ENCODE peak calls at places on chromosomes 5 and 9, in six cellular contexts. G is activated CD8-positive, alpha-beta memory T cell treated with anti-CD3 and anti-CD28 coated beads, Interleukin-2, amount 10 ng/mL, durations not matched to agents 7 days and 5 days; K is NCI-H2081; S is activated naive CD4-positive, alpha-beta T cell; R is naive thymus-derived CD4-positive, alpha-beta T cell; L is activated naive CD8-positive, alpha-beta T cell treated with anti-CD3 and anti-CD28 coated beads, Interleukin-2, amount 50 U/mL, for 24 hours. F is an unnamed sample.

GRCh38 chr9:27053369-27054057 is 48.0 kb upstream of the LRRC19 start:
- DNase-seq in K (no peak), L (no peak), G (no peak), R (no peak), S (no peak), F (no peak)

GRCh38 chr9:37290366-37290765 is 132.1 kb upstream of the GRHPR start:
- DNase-seq in L (no peak), G (no peak), R (no peak), S (no peak), K (no peak), F (no peak)

GRCh38 chr5:92508271-92508670 is 1072.7 kb downstream of the NR2F1-AS1 start:
- DNase-seq in G (no peak), K (no peak), S (no peak), R (no peak), L (no peak), F (no peak)

GRCh38 chr9:89154218-89154617 is 24.4 kb downstream of the SHC3 start:
- DNase-seq in R (no peak), G (no peak), S (no peak), L (peak; percentile 33), K (no peak), F (no peak)

GRCh38 chr5:73170522-73170921 is 2.5 kb upstream of the TMEM174 start:
- DNase-seq in S (no peak), R (no peak), L (peak; percentile 12), K (no peak), G (no peak), F (peak; percentile 73)

GRCh38 chr5:10702040-10702629 is 58.9 kb downstream of the DAP start:
- DNase-seq in S (no peak), K (no peak), G (no peak), L (no peak), R (no peak), F (no peak)

GRCh38 chr9:131837316-131837715 is 97.4 kb upstream of the RAPGEF1 start:
- DNase-seq in S (no peak), G (no peak), L (no peak), R (no peak), K (peak; percentile 4), F (peak; percentile 49)

GRCh38 chr9:117958726-117959125 is 254.5 kb downstream of the TLR4 start:
- DNase-seq in R (no peak), K (no peak), S (no peak), L (no peak), G (no peak), F (no peak)

GRCh38 chr5:154078305-154078704 is 39.5 kb downstream of the MFAP3 start:
- DNase-seq in S (no peak), R (no peak), L (no peak), K (peak; percentile 96), G (no peak), F (peak; percentile 31)

GRCh38 chr5:132259061-132259851 is 1.8 kb downstream of the PDLIM4 start:
- DNase-seq in S (no peak), R (no peak), L (no peak), K (no peak), G (peak; percentile 37), F (peak; percentile 54)

GRCh38 chr5:5278201-5278814 is 138.2 kb downstream of the ADAMTS16 start:
- DNase-seq in K (no peak), L (no peak), G (peak; percentile 4), R (no peak), S (no peak), F (no peak)

GRCh38 chr9:6696178-6696577 is 50.6 kb upstream of the GLDC start:
- DNase-seq in L (no peak), K (no peak), S (no peak), G (no peak), R (no peak), F (no peak)

GRCh38 chr5:160133071-160133917 is 14.0 kb upstream of the PWWP2A start:
- DNase-seq in R (no peak), L (no peak), G (no peak), S (no peak), K (no peak), F (peak; percentile 74)

GRCh38 chr5:102277059-102277621 is 18.9 kb downstream of the SLCO4C1 start:
- DNase-seq in L (no peak), R (no peak), K (no peak), S (no peak), G (no peak), F (no peak)

GRCh38 chr5:140217299-140218026 is 42.5 kb downstream of the CYSTM1 start:
- DNase-seq in G (no peak), L (no peak), K (no peak), S (no peak), R (no peak), F (no peak)

GRCh38 chr9:87516222-87516930 is 18.7 kb downstream of the DAPK1 start:
- DNase-seq in S (no peak), G (no peak), K (no peak), L (no peak), R (no peak), F (no peak)

GRCh38 chr5:2187687-2188086 is 305.0 kb upstream of the IRX4 start:
- DNase-seq in R (no peak), G (peak; percentile 25), S (no peak), K (no peak), L (no peak), F (no peak)

GRCh38 chr5:149326611-149327010 is 18.7 kb upstream of the GRPEL2 start:
- DNase-seq in L (no peak), S (no peak), K (no peak), G (no peak), R (no peak), F (no peak)